ENCODE peak calls at places on chromosomes 11 and 22, in ten cellular contexts. C is adrenal gland; T is neuronal stem cell; W is adipocyte; M is left lung; G is CD4-positive, alpha-beta memory T cell; K is IMR-90; J is psoas muscle; A is mammary epithelial cell; N is BE2C. U is an unnamed sample. For H3K36me3 and H3K4me1, the result is how much of the 10 kb centered on the place peaks cover.

GRCh38 chr11:17906436-17906835 is 106.4 kb downstream of the SERGEF start:
- DNase-seq in C (no peak), T (no peak), W (no peak), M (peak), G (no peak), K (no peak), J (no peak), A (no peak), N (peak), U (no peak)

GRCh38 chr11:31711137-31711536 is 100.0 kb downstream of the PAX6 start:
- DNase-seq in C (no peak), T (no peak), W (no peak), M (no peak), G (no peak), K (no peak), J (no peak), A (peak), N (no peak), U (no peak)

GRCh38 chr11:78318733-78319132 is 98.9 kb downstream of the GAB2 start:
- DNase-seq in C (no peak), T (peak), W (peak), M (no peak), G (no peak), K (no peak), J (no peak), A (no peak), N (peak), U (no peak)

GRCh38 chr11:77747381-77747969 is 73.0 kb downstream of the RSF1 start:
- DNase-seq in C (no peak), T (no peak), W (peak), M (no peak), G (no peak), K (peak), J (no peak), A (no peak), N (no peak), U (no peak)

GRCh38 chr11:125626381-125626950 is 1.5 kb downstream of the CHEK1 start:
- DNase-seq in C (no peak), T (no peak), W (no peak), M (no peak), G (peak), K (peak), J (no peak), A (no peak), N (no peak), U (peak)

GRCh38 chr11:44016129-44016528 is 31.7 kb upstream of the ACCSL start:
- DNase-seq in C (peak), T (no peak), W (peak), M (no peak), G (no peak), K (peak), J (peak), A (no peak), N (peak), U (no peak)

GRCh38 chr11:129814244-129814992 is 1.2 kb upstream of the TMEM45B start:
- DNase-seq in C (no peak), T (no peak), W (no peak), M (no peak), G (peak), K (no peak), J (no peak), A (no peak), N (peak), U (peak)

GRCh38 chr11:1936781-1937615 is 10.1 kb upstream of the MRPL23 start:
- DNase-seq in C (no peak), T (no peak), W (no peak), M (peak), G (no peak), K (no peak), J (peak), A (no peak), N (peak), U (peak)

GRCh38 chr11:17875908-17876307 is 136.9 kb downstream of the SERGEF start:
- DNase-seq in C (no peak), T (no peak), W (no peak), M (no peak), G (no peak), K (no peak), J (no peak), A (no peak), N (no peak), U (no peak)

GRCh38 chr11:134754196-134754822 is 342.3 kb upstream of the B3GAT1 start:
- DNase-seq in C (no peak), T (no peak), W (no peak), M (no peak), G (no peak), K (no peak), J (no peak), A (no peak), N (no peak), U (no peak)

GRCh38 chr11:24239016-24239720 is 257.7 kb upstream of the LUZP2 start:
- DNase-seq in C (no peak), T (no peak), W (peak), M (peak), G (no peak), K (peak), J (no peak), A (no peak), N (no peak), U (no peak)

GRCh38 chr11:35166369-35167360 is 27.7 kb downstream of the CD44 start:
- DNase-seq in C (no peak), T (no peak), W (peak), M (peak), G (peak), K (peak), J (peak), A (peak), N (no peak), U (no peak)

GRCh38 chr11:44983786-44984185 is 33.1 kb upstream of the TP53I11 start:
- DNase-seq in C (no peak), T (no peak), W (no peak), M (peak), G (no peak), K (no peak), J (no peak), A (no peak), N (no peak), U (no peak)

GRCh38 chr22:41910599-41911291 is 4.1 kb downstream of the SHISA8 start:
- DNase-seq in C (peak), T (no peak), W (peak), M (peak), G (peak), K (no peak), J (no peak), A (no peak), N (peak), U (peak)

GRCh38 chr11:74465291-74465708 is 2.0 kb downstream of the KCNE3 start:
- DNase-seq in C (no peak), T (no peak), W (no peak), M (no peak), G (no peak), K (no peak), J (no peak), A (no peak), N (no peak), U (no peak)

GRCh38 chr11:112697371-112697770 is 263.8 kb upstream of the NCAM1 start:
- DNase-seq in C (no peak), T (peak), W (no peak), M (peak), G (no peak), K (no peak), J (no peak), A (no peak), N (no peak), U (no peak)

GRCh38 chr11:2704896-2705606 is 5.3 kb upstream of the KCNQ1OT1 start:
- DNase-seq in C (peak), T (no peak), W (no peak), M (peak), G (no peak), K (no peak), J (peak), A (no peak), N (no peak), U (no peak)

GRCh38 chr11:123300874-123301695 is 106.0 kb upstream of the CLMP start:
- DNase-seq in C (no peak), T (no peak), W (no peak), M (no peak), G (peak), K (peak), J (no peak), A (peak), N (no peak), U (no peak)

GRCh38 chr11:112321521-112322172 is 61.0 kb upstream of the PLET1 start:
- DNase-seq in C (peak), T (no peak), W (peak), M (no peak), G (no peak), K (peak), J (peak), A (peak), N (no peak), U (no peak)

GRCh38 chr11:9462806-9463537 is 2.2 kb downstream of the ZNF143 start:
- DNase-seq in C (no peak), T (no peak), W (no peak), M (no peak), G (no peak), K (no peak), J (no peak), A (peak), N (no peak), U (no peak)

GRCh38 chr22:33579448-33580093 is 340.7 kb downstream of the LARGE1 start:
- DNase-seq in C (peak), T (peak), W (peak), M (no peak), G (no peak), K (peak), J (peak), A (peak), N (peak), U (no peak)

GRCh38 chr22:27804016-27804415 is 2.5 kb upstream of the MN1 start:
- DNase-seq in C (no peak), T (no peak), W (no peak), M (no peak), G (no peak), K (no peak), J (no peak), A (no peak), N (no peak), U (no peak)

GRCh38 chr11:44659641-44660040 is 67.1 kb upstream of the TSPAN18 start:
- DNase-seq in C (no peak), T (no peak), W (peak), M (no peak), G (no peak), K (no peak), J (peak), A (no peak), N (no peak), U (no peak)

GRCh38 chr22:41925783-41926460 is 684 bp downstream of the TNFRSF13C start:
- DNase-seq in C (peak), T (no peak), W (peak), M (peak), G (peak), K (peak), J (peak), A (no peak), N (peak), U (peak)

GRCh38 chr22:23215294-23216204 is 35.2 kb downstream of the BCR start:
- DNase-seq in C (peak), T (no peak), W (peak), M (no peak), G (no peak), K (peak), J (no peak), A (peak), N (no peak), U (peak)

GRCh38 chr22:43859176-43859575 is 3.1 kb downstream of the SULT4A1 start:
- DNase-seq in C (no peak), T (no peak), W (no peak), M (no peak), G (no peak), K (no peak), J (no peak), A (no peak), N (no peak), U (no peak)

GRCh38 chr11:76598426-76598839 is 72.1 kb downstream of the LRRC32 start:
- DNase-seq in C (peak), T (no peak), W (no peak), M (no peak), G (no peak), K (peak), J (no peak), A (no peak), N (peak), U (no peak)

GRCh38 chr22:24423519-24424000 is 3.8 kb upstream of the ADORA2A start:
- DNase-seq in C (no peak), T (peak), W (peak), M (peak), G (peak), K (no peak), J (peak), A (no peak), N (no peak), U (peak)

GRCh38 chr11:12446863-12447262 is 69.5 kb downstream of the PARVA start:
- DNase-seq in C (no peak), T (no peak), W (no peak), M (no peak), G (no peak), K (no peak), J (no peak), A (peak), N (no peak), U (no peak)

GRCh38 chr11:86923993-86924766 is 31.0 kb downstream of the FZD4 start:
- DNase-seq in C (no peak), T (peak), W (no peak), M (no peak), G (no peak), K (no peak), J (no peak), A (no peak), N (no peak), U (no peak)

GRCh38 chr11:17004486-17005148 is 9.6 kb downstream of the PLEKHA7 start:
- DNase-seq in C (no peak), T (no peak), W (no peak), M (no peak), G (no peak), K (no peak), J (no peak), A (no peak), N (no peak), U (no peak)

DNA sequence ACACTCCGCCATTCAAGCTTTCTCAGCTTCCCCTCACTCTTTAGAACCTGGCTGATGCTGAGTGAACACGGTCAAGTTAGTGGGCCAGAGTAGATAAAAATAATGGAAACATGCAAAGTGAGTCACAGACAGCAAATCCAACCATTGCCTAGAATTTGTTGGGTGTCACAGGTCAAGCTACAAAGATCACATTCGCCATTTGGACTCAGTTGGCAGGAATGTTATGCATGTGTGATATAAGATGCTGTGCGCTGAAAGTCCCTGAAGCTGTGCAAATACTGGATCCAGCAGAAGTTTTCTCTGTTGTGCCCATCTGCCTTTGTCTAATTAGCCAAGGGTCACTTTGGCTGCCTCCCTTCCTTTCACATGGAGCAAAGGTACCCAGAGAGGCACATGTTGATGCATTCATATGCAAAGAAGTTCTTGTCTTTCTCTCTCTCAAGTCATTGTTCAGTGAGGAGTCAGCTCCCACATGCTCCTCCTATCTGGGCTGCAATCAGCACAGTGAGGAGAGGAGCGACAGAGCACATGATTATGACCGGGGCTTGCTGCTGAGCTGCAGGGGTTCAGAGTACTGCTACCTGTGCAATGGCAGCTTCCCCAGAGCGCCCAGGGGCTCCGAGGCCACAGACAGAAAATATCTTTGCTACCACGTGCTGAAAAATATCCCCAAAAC is 39.7 kb downstream of the FLI1 start:
- DNase-seq in C (no peak), T (peak), W (no peak), M (no peak), G (peak), K (peak), J (no peak), A (no peak), N (no peak), U (no peak)
- H3K36me3 ChIP-seq in C (under half), T (under half), W (under half), M (under half), G (under half), K (under half), J (under half), A (under half), N (under half), U (under half)

GRCh38 chr11:61131586-61131985 is 29.3 kb downstream of the CD5 start:
- DNase-seq in C (no peak), T (no peak), W (no peak), M (no peak), G (no peak), K (no peak), J (no peak), A (no peak), N (no peak), U (no peak)
- H3K4me1 ChIP-seq in C (under half), T (under half), W (under half), M (under half), G (under half), K (under half), J (under half), A (under half), N (under half), U (under half)

GRCh38 chr11:19441752-19442553 is 201.2 kb upstream of the E2F8 start:
- DNase-seq in C (peak), T (no peak), W (peak), M (no peak), G (no peak), K (peak), J (peak), A (peak), N (peak), U (no peak)

GRCh38 chr11:19445771-19446170 is 205.0 kb upstream of the E2F8 start:
- DNase-seq in C (no peak), T (no peak), W (no peak), M (no peak), G (no peak), K (no peak), J (no peak), A (no peak), N (no peak), U (no peak)

GRCh38 chr11:19442554-19442910 is 201.8 kb upstream of the E2F8 start:
- DNase-seq in C (no peak), T (no peak), W (no peak), M (no peak), G (no peak), K (no peak), J (no peak), A (no peak), N (no peak), U (no peak)

GRCh38 chr11:19447150-19447566 is 206.4 kb upstream of the E2F8 start:
- DNase-seq in C (no peak), T (no peak), W (no peak), M (no peak), G (no peak), K (peak), J (no peak), A (peak), N (no peak), U (no peak)

DNA sequence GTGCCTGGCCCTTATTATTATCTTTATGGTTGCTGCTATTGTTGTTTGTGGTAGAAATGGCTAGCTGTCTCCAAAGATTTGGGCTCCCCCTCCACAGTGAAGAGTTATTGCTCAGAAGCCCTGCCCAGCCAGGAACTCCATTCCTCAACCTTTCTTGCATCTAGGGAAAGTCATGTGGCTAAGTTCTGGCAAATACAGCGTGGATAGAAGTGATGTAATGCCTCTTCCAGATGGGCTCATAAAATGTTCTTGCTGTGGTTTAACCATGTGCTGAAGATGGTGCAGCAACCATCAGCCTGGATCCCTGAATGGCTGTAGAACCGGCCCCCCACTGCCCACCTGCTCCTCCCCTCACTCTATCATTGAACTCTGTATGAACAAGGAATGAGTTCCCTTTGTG is 203.5 kb upstream of the E2F8 start:
- DNase-seq in C (no peak), T (no peak), W (no peak), M (no peak), G (no peak), K (peak), J (no peak), A (no peak), N (no peak), U (no peak)
- H3K36me3 ChIP-seq in C (under half), T (under half), W (under half), M (under half), G (under half), K (under half), J (under half), A (under half), N (under half), U (under half)

DNA sequence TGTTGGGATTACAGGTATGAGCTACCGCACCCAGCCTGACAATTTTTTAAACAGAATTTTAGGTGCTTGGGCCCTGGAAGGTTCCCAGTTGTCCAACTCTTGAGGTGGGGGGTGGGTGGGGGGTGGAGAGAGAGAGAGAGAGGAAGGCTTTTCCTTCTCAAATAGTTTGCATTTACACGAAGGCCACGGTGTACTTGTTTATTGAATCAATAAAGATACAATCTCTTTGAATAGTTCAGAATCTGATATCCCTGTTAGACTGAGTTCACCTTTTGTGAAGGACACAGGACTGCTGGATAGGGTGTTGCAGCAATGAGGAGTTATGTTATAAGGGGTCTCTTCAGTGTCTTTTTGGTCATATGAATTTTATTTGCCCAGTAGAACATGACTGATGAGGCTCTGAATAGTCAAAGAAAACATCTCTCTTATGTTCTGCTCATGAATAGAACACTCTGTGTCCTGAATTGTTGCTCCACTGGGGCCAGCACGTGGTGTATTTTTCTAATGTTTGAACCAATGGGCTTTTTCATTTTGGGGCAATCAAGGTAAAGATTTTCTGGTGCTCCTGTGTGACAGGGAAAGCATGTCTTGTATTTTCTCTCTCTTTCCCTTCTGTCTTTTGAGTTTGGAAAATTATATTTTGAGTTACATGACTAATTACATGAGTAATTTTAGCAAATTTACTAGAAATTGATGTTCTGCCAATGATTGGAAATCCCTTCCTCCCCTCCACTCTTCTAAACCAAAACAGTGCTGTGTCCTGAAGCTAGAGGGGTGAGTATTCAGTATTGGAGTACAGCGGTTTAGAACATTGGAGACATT is 61.7 kb downstream of the PTPRJ start:
- DNase-seq in C (no peak), T (no peak), W (no peak), M (no peak), G (no peak), K (no peak), J (no peak), A (no peak), N (no peak), U (no peak)
- H3K4me1 ChIP-seq in C (under half), T (under half), W (under half), M (half or more), G (under half), K (under half), J (under half), A (under half), N (under half), U (under half)

DNA sequence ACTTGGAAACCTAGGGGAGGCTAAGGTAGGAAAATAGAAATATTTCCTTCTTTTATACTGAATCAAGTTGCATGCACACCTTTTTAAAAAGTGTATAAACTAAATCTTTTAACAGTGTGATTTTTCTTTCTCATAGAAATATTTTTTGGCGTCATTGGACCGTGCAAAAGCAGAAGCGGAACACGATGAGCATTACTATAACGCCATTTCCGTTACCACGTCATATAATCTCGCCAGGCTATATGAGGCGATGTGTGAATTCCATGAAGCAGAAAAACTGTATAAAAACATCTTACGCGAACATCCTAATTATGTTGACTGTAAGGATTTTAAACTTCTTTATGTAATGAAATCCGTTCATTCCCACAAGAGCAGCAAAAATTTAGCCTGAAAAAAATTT is 13.4 kb downstream of the CTR9 start:
- DNase-seq in C (no peak), T (no peak), W (no peak), M (no peak), G (no peak), K (no peak), J (no peak), A (no peak), N (no peak), U (no peak)
- H3K36me3 ChIP-seq in C (under half), T (under half), W (under half), M (under half), G (half or more), K (under half), J (under half), A (under half), N (under half), U (under half)

GRCh38 chr11:66115638-66116410 is 45.8 kb downstream of the PACS1 start:
- DNase-seq in C (no peak), T (no peak), W (no peak), M (no peak), G (peak), K (peak), J (no peak), A (no peak), N (no peak), U (peak)
- H3K4me1 ChIP-seq in C (under half), T (under half), W (under half), M (half or more), G (half or more), K (under half), J (under half), A (under half), N (under half), U (half or more)

U was measured in naive thymus-derived CD4-positive, alpha-beta T cell.